ENCODE peak calls at places on chromosomes 1 and 21, in four cellular contexts. A, F, R and I are unnamed samples.

GRCh38 chr1:51294566-51295184 is 35.7 kb downstream of the TTC39A start:
- DNase-seq in A (no peak), F (no peak), R (no peak), I (no peak)

GRCh38 chr1:36890776-36891175 is 143.5 kb downstream of the GRIK3 start:
- DNase-seq in A (no peak), F (no peak), R (no peak), I (no peak)

GRCh38 chr1:42844592-42845140 is 1.7 kb upstream of the ZNF691 start:
- DNase-seq in A (peak), F (no peak), R (no peak), I (no peak)

GRCh38 chr1:94351441-94351840 is 66.7 kb upstream of the ABCD3 start:
- DNase-seq in A (no peak), F (no peak), R (no peak), I (no peak)

GRCh38 chr1:204361341-204361771 is 1.6 kb upstream of the PLEKHA6 start:
- DNase-seq in A (no peak), F (no peak), R (no peak), I (no peak)

GRCh38 chr1:223500560-223501425 is 107.6 kb downstream of the CCDC185 start:
- DNase-seq in A (peak), F (peak), R (no peak), I (no peak)

GRCh38 chr1:174448964-174449363 is 1.2 kb downstream of the GPR52 start:
- DNase-seq in A (peak), F (no peak), R (no peak), I (no peak)

GRCh38 chr1:219413523-219413922 is 199.4 kb downstream of the ZC3H11B start:
- DNase-seq in A (no peak), F (no peak), R (no peak), I (no peak)

GRCh38 chr1:85327759-85328158 is 51.3 kb upstream of the BCL10 start:
- DNase-seq in A (peak), F (no peak), R (no peak), I (no peak)

GRCh38 chr1:178060789-178061556 is 32.9 kb upstream of the RASAL2 start:
- DNase-seq in A (peak), F (no peak), R (no peak), I (no peak)

GRCh38 chr1:216805233-216805632 is 82.0 kb upstream of the ESRRG start:
- DNase-seq in A (peak), F (no peak), R (no peak), I (no peak)

GRCh38 chr1:183030053-183030452 is 6.8 kb downstream of the LAMC1 start:
- DNase-seq in A (no peak), F (no peak), R (no peak), I (no peak)

GRCh38 chr1:228180271-228180987 is 14.8 kb downstream of the IBA57 start:
- DNase-seq in A (no peak), F (no peak), R (no peak), I (no peak)

GRCh38 chr1:23343246-23344110 is 606 bp downstream of the HNRNPR start:
- DNase-seq in A (peak), F (peak), R (peak), I (no peak)

GRCh38 chr1:234760303-234760723 is 150.3 kb upstream of the IRF2BP2 start:
- DNase-seq in A (no peak), F (no peak), R (no peak), I (no peak)

GRCh38 chr1:12666141-12666735 is 22.4 kb downstream of the AADACL4 start:
- DNase-seq in A (peak), F (no peak), R (no peak), I (no peak)

GRCh38 chr1:221874285-221875003 is 132.6 kb upstream of the DUSP10 start:
- DNase-seq in A (peak), F (no peak), R (no peak), I (no peak)

GRCh38 chr1:185567006-185567405 is 167.2 kb upstream of the HMCN1 start:
- DNase-seq in A (peak), F (no peak), R (peak), I (peak)

GRCh38 chr1:117003253-117003875 is 1.8 kb downstream of the CD101 start:
- DNase-seq in A (no peak), F (no peak), R (no peak), I (no peak)

GRCh38 chr1:53891021-53891420 is 1.4 kb upstream of the YIPF1 start:
- DNase-seq in A (no peak), F (no peak), R (no peak), I (no peak)

GRCh38 chr1:7501259-7501560 is 269.9 kb upstream of the VAMP3 start:
- DNase-seq in A (no peak), F (no peak), R (no peak), I (no peak)

GRCh38 chr1:30713211-30713770 is 10.1 kb downstream of the MATN1 start:
- DNase-seq in A (peak), F (no peak), R (no peak), I (no peak)

GRCh38 chr1:29649375-29650040 is 413.2 kb downstream of the PTPRU start:
- DNase-seq in A (no peak), F (no peak), R (no peak), I (no peak)

GRCh38 chr1:63772201-63772600 is 1.6 kb upstream of the ROR1 start:
- DNase-seq in A (no peak), F (no peak), R (no peak), I (no peak)

GRCh38 chr1:54608561-54609230 is 14.6 kb downstream of the FAM151A start:
- DNase-seq in A (no peak), F (no peak), R (no peak), I (no peak)

GRCh38 chr1:154546264-154547043 is 12.0 kb downstream of the UBE2Q1 start:
- DNase-seq in A (peak), F (no peak), R (peak), I (no peak)

GRCh38 chr1:77948841-77949424 is 29.9 kb downstream of the FUBP1 start:
- DNase-seq in A (peak), F (no peak), R (no peak), I (no peak)

GRCh38 chr21:44959376-44960091 is 19.7 kb downstream of the SLX9 start:
- DNase-seq in A (no peak), F (no peak), R (no peak), I (no peak)

GRCh38 chr1:46180082-46180616 is 3.9 kb upstream of the P3R3URF start:
- DNase-seq in A (no peak), F (no peak), R (no peak), I (no peak)

GRCh38 chr1:228902781-228903572 is 167.7 kb downstream of the RHOU start:
- DNase-seq in A (peak), F (peak), R (no peak), I (no peak)

GRCh38 chr1:20409017-20409416 is 77.0 kb downstream of the CAMK2N1 start:
- DNase-seq in A (no peak), F (no peak), R (no peak), I (no peak)

GRCh38 chr1:15146971-15147376 is 6.6 kb upstream of the TMEM51 start:
- DNase-seq in A (no peak), F (no peak), R (no peak), I (no peak)

GRCh38 chr1:38085666-38086305 is 39.2 kb upstream of the POU3F1 start:
- DNase-seq in A (no peak), F (no peak), R (no peak), I (no peak)

GRCh38 chr21:44955803-44956175 is 16.0 kb downstream of the SLX9 start:
- DNase-seq in A (no peak), F (no peak), R (no peak), I (no peak)

GRCh38 chr21:44454058-44454457 is 1.3 kb upstream of the LRRC3 start:
- DNase-seq in A (no peak), F (no peak), R (no peak), I (no peak)

GRCh38 chr1:202616355-202616910 is 93.8 kb downstream of the SYT2 start:
- DNase-seq in A (no peak), F (no peak), R (no peak), I (no peak)

GRCh38 chr1:12618661-12619395 is 818 bp upstream of the DHRS3 start:
- DNase-seq in A (peak), F (no peak), R (peak), I (peak)